ENCODE peak calls at places on chromosomes 5 and 9, in six cellular contexts. One of them, this sample, is unnamed.

GRCh38 chr9:91580136-91580535 is 156.5 kb upstream of the NFIL3 start:
- DNase-seq in OCI-LY7: no peak
- DNase-seq in foreskin melanocyte: no peak
- DNase-seq in NCI-H510A treated with DMSO at 0.1 percent for 48 hours: no peak
- DNase-seq in stimulated activated CD4-positive, alpha-beta T cell treated with anti-CD3 and anti-CD28 coated beads, Interleukin-4, amount 100 ng/mL, for 48 hours: no peak
- DNase-seq in gastrocnemius medialis: no peak
- DNase-seq in this sample: no peak

GRCh38 chr9:7336356-7337075 is 463.1 kb downstream of the DMAC1 start:
- DNase-seq in OCI-LY7: no peak
- DNase-seq in foreskin melanocyte: no peak
- DNase-seq in NCI-H510A treated with DMSO at 0.1 percent for 48 hours: peak
- DNase-seq in stimulated activated CD4-positive, alpha-beta T cell treated with anti-CD3 and anti-CD28 coated beads, Interleukin-4, amount 100 ng/mL, for 48 hours: no peak
- DNase-seq in gastrocnemius medialis: peak
- DNase-seq in this sample: no peak

GRCh38 chr9:136760424-136760823 is 2.4 kb upstream of the LCN8 start:
- DNase-seq in OCI-LY7: no peak
- DNase-seq in foreskin melanocyte: no peak
- DNase-seq in NCI-H510A treated with DMSO at 0.1 percent for 48 hours: no peak
- DNase-seq in stimulated activated CD4-positive, alpha-beta T cell treated with anti-CD3 and anti-CD28 coated beads, Interleukin-4, amount 100 ng/mL, for 48 hours: no peak
- DNase-seq in gastrocnemius medialis: no peak
- DNase-seq in this sample: no peak

GRCh38 chr9:134391319-134392231 is 65.3 kb downstream of the RXRA start:
- DNase-seq in OCI-LY7: no peak
- DNase-seq in foreskin melanocyte: no peak
- DNase-seq in NCI-H510A treated with DMSO at 0.1 percent for 48 hours: no peak
- DNase-seq in stimulated activated CD4-positive, alpha-beta T cell treated with anti-CD3 and anti-CD28 coated beads, Interleukin-4, amount 100 ng/mL, for 48 hours: peak
- DNase-seq in gastrocnemius medialis: no peak
- DNase-seq in this sample: peak

GRCh38 chr5:132417889-132418432 is 48.5 kb downstream of the SLC22A5 start:
- DNase-seq in OCI-LY7: no peak
- DNase-seq in foreskin melanocyte: no peak
- DNase-seq in NCI-H510A treated with DMSO at 0.1 percent for 48 hours: no peak
- DNase-seq in stimulated activated CD4-positive, alpha-beta T cell treated with anti-CD3 and anti-CD28 coated beads, Interleukin-4, amount 100 ng/mL, for 48 hours: no peak
- DNase-seq in gastrocnemius medialis: no peak
- DNase-seq in this sample: no peak

GRCh38 chr9:89635007-89635742 is 30.4 kb downstream of the GADD45G start:
- DNase-seq in OCI-LY7: no peak
- DNase-seq in foreskin melanocyte: no peak
- DNase-seq in NCI-H510A treated with DMSO at 0.1 percent for 48 hours: peak
- DNase-seq in stimulated activated CD4-positive, alpha-beta T cell treated with anti-CD3 and anti-CD28 coated beads, Interleukin-4, amount 100 ng/mL, for 48 hours: no peak
- DNase-seq in gastrocnemius medialis: no peak
- DNase-seq in this sample: no peak

GRCh38 chr9:32550046-32550608 is 2.0 kb upstream of the SMIM27 start:
- DNase-seq in OCI-LY7: peak
- DNase-seq in foreskin melanocyte: peak
- DNase-seq in NCI-H510A treated with DMSO at 0.1 percent for 48 hours: no peak
- DNase-seq in stimulated activated CD4-positive, alpha-beta T cell treated with anti-CD3 and anti-CD28 coated beads, Interleukin-4, amount 100 ng/mL, for 48 hours: no peak
- DNase-seq in gastrocnemius medialis: no peak
- DNase-seq in this sample: no peak

GRCh38 chr5:172637122-172637580 is 3.9 kb upstream of the NEURL1B start:
- DNase-seq in OCI-LY7: no peak
- DNase-seq in foreskin melanocyte: no peak
- DNase-seq in NCI-H510A treated with DMSO at 0.1 percent for 48 hours: peak
- DNase-seq in stimulated activated CD4-positive, alpha-beta T cell treated with anti-CD3 and anti-CD28 coated beads, Interleukin-4, amount 100 ng/mL, for 48 hours: no peak
- DNase-seq in gastrocnemius medialis: no peak
- DNase-seq in this sample: no peak

GRCh38 chr5:122515709-122516431 is 203.8 kb downstream of the SNCAIP start:
- DNase-seq in OCI-LY7: peak
- DNase-seq in foreskin melanocyte: peak
- DNase-seq in NCI-H510A treated with DMSO at 0.1 percent for 48 hours: peak
- DNase-seq in stimulated activated CD4-positive, alpha-beta T cell treated with anti-CD3 and anti-CD28 coated beads, Interleukin-4, amount 100 ng/mL, for 48 hours: no peak
- DNase-seq in gastrocnemius medialis: no peak
- DNase-seq in this sample: peak

GRCh38 chr9:130159057-130159456 is 13.1 kb upstream of the NCS1 start:
- DNase-seq in OCI-LY7: no peak
- DNase-seq in foreskin melanocyte: no peak
- DNase-seq in NCI-H510A treated with DMSO at 0.1 percent for 48 hours: no peak
- DNase-seq in stimulated activated CD4-positive, alpha-beta T cell treated with anti-CD3 and anti-CD28 coated beads, Interleukin-4, amount 100 ng/mL, for 48 hours: no peak
- DNase-seq in gastrocnemius medialis: no peak
- DNase-seq in this sample: no peak

This sample was measured in GM12891.